ENCODE peak calls at places on chromosomes 7 and 10, in seven cellular contexts. A, Y, P, X, Q, J and W are unnamed samples.

GRCh38 chr10:78957471-78958039 is 111.2 kb upstream of the ZMIZ1 start:
- DNase-seq in A (no peak), Y (peak), P (no peak), X (no peak), Q (peak), J (no peak), W (no peak)

GRCh38 chr7:26112341-26112740 is 39.7 kb upstream of the NFE2L3 start:
- DNase-seq in A (no peak), Y (no peak), P (no peak), X (no peak), Q (no peak), J (no peak), W (no peak)

GRCh38 chr7:32257632-32258031 is 187.4 kb upstream of the PDE1C start:
- DNase-seq in A (no peak), Y (no peak), P (no peak), X (no peak), Q (no peak), J (no peak), W (no peak)

GRCh38 chr10:44044549-44044948 is 340.3 kb downstream of the CXCL12 start:
- DNase-seq in A (no peak), Y (no peak), P (no peak), X (no peak), Q (no peak), J (no peak), W (no peak)

GRCh38 chr7:73738220-73738611 is 386 bp downstream of the ABHD11 start:
- DNase-seq in A (peak), Y (peak), P (peak), X (no peak), Q (peak), J (peak), W (peak)

GRCh38 chr10:91613411-91614253 is 19.2 kb downstream of the PPP1R3C start:
- DNase-seq in A (no peak), Y (peak), P (peak), X (peak), Q (peak), J (no peak), W (no peak)

GRCh38 chr7:103446046-103446520 is at the start of gene SLC26A5:
- DNase-seq in A (peak), Y (no peak), P (no peak), X (no peak), Q (no peak), J (peak), W (peak)

GRCh38 chr10:24542314-24543270 is 181.1 kb downstream of the ARHGAP21 start:
- DNase-seq in A (no peak), Y (no peak), P (no peak), X (no peak), Q (no peak), J (no peak), W (no peak)

GRCh38 chr10:33381391-33381790 is 46.9 kb upstream of the NRP1 start:
- DNase-seq in A (no peak), Y (no peak), P (no peak), X (no peak), Q (peak), J (no peak), W (no peak)

GRCh38 chr10:2106641-2107040 is 369.3 kb upstream of the ADARB2 start:
- DNase-seq in A (no peak), Y (no peak), P (no peak), X (no peak), Q (no peak), J (no peak), W (no peak)

GRCh38 chr7:98559958-98560357 is 57.1 kb upstream of the NPTX2 start:
- DNase-seq in A (no peak), Y (no peak), P (no peak), X (no peak), Q (no peak), J (no peak), W (peak)

GRCh38 chr7:107068156-107068555 is 23.7 kb downstream of the PRKAR2B start:
- DNase-seq in A (no peak), Y (peak), P (no peak), X (no peak), Q (no peak), J (no peak), W (no peak)

GRCh38 chr7:30549933-30550493 is 44.7 kb upstream of the GARS1 start:
- DNase-seq in A (no peak), Y (no peak), P (no peak), X (no peak), Q (peak), J (no peak), W (peak)

GRCh38 chr10:58240531-58240930 is 27.2 kb downstream of the IPMK start:
- DNase-seq in A (no peak), Y (peak), P (no peak), X (no peak), Q (peak), J (no peak), W (no peak)

GRCh38 chr7:94382155-94382554 is 12.5 kb upstream of the COL1A2 start:
- DNase-seq in A (no peak), Y (peak), P (no peak), X (no peak), Q (peak), J (no peak), W (no peak)

GRCh38 chr10:132714906-132715790 is 70.8 kb downstream of the NKX6-2 start:
- DNase-seq in A (no peak), Y (no peak), P (peak), X (no peak), Q (no peak), J (no peak), W (no peak)

GRCh38 chr10:33258951-33259350 is 75.5 kb downstream of the NRP1 start:
- DNase-seq in A (no peak), Y (peak), P (no peak), X (no peak), Q (no peak), J (no peak), W (peak)

GRCh38 chr10:13717936-13718772 is 131.4 kb downstream of the PRPF18 start:
- DNase-seq in A (no peak), Y (peak), P (peak), X (no peak), Q (peak), J (peak), W (peak)

DNA sequence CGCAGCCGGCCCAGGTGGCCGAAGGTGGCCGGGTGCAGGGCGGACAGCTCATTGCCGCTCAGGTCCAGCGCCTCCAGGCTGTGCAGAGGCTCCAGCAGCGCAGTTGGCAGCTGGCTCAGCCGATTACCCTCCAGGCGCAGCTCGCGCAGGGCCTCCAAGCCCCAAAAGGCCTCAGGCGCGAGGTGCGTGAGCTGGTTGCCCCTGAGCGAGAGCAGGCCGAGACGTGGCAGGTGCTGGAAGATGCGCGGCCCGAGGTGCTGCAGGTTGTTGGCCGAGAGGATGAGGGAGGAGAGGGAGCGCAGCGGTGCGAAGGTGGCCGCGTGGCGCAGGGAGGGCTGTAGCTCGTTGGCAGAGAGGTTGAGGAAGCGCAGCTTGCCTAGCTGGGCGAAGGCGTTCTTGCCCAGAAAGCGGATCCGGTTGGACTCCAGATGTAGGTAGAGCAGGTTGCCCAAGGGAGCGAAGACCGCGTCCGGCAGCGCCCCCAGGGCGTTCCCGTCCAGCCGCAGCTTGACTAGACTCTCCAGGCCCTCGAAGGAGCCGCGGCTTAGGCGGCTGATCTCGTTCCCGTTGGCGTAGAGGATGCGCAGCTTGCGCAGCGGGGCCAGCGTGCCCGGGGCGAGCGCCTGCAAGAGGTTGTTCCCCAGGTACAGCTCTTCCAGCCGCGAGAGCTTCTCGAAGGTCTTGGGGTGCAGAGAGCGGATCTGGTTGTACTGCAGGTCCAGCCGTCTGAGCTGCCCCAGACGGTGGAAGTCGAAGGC is 887 bp downstream of the TRIL start:
- DNase-seq in A (no peak), Y (peak), P (peak), X (no peak), Q (no peak), J (peak), W (peak)
- H3K4me3 ChIP-seq in A (no peak), Y (no peak), P (peak), X (peak), Q (no peak), J (no peak), W (peak)

GRCh38 chr10:73780301-73780700 is 1.5 kb upstream of the CHCHD1 start:
- DNase-seq in A (no peak), Y (no peak), P (no peak), X (no peak), Q (no peak), J (no peak), W (no peak)
- H3K4me3 ChIP-seq in A (peak), Y (no peak), P (peak), X (no peak), Q (no peak), J (no peak), W (peak)

DNA sequence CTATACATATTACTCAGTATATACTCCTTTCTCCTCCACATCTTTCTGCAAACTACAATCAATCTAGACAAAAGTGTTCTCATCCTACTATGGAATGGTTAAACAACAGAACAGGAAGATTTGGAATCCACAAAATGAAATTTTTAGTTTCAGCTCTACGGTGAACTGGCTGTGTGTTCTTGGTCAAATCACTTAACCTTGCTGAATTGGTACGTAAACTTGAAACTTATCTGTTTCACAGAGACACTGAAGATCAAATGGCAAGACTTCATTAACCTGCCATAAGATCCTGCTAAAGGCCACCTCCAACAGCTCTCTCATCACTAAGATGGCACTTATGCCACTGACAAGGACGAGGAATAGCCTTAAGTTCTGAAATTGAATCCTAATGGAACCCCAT is 1.5 kb downstream of the NUDCD3 start:
- DNase-seq in A (no peak), Y (no peak), P (no peak), X (no peak), Q (no peak), J (no peak), W (no peak)
- H3K4me3 ChIP-seq in A (peak), Y (peak), P (peak), X (peak), Q (peak), J (no peak), W (peak)

GRCh38 chr7:140314571-140315480 is 83.5 kb downstream of the SLC37A3 start:
- DNase-seq in A (no peak), Y (peak), P (no peak), X (no peak), Q (peak), J (no peak), W (no peak)
- H3K4me3 ChIP-seq in A (no peak), Y (no peak), P (no peak), X (no peak), Q (no peak), J (no peak), W (no peak)

GRCh38 chr10:56057860-56058259 is 303.2 kb downstream of the ZWINT start:
- DNase-seq in A (no peak), Y (no peak), P (no peak), X (no peak), Q (no peak), J (no peak), W (no peak)
- H3K4me3 ChIP-seq in A (no peak), Y (no peak), P (no peak), X (no peak), Q (no peak), J (no peak), W (no peak)

DNA sequence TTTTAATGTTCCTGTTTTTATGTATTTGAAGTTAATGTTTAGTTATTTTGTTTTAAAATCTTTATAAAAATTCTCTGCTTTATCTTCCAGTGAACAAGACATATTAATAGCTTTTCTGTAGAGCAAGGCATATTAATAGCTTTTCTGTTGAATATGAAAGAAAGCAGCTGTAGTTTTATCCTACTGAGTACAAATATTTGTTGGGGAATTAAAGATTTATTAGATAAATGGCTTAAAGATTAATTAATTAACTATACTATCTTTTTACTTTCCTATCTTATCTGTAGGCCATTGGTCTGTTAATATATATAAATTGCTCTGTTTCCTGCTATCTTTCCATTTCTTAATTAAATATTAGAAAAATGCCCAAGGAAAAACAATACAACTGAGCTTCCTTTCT is 299.6 kb downstream of the ADK start:
- DNase-seq in A (no peak), Y (no peak), P (no peak), X (no peak), Q (no peak), J (no peak), W (no peak)
- H3K4me3 ChIP-seq in A (no peak), Y (no peak), P (no peak), X (no peak), Q (no peak), J (no peak), W (no peak)

GRCh38 chr10:100115011-100115770 is 33.5 kb upstream of the CPN1 start:
- DNase-seq in A (no peak), Y (peak), P (no peak), X (no peak), Q (no peak), J (no peak), W (no peak)
- H3K4me3 ChIP-seq in A (no peak), Y (no peak), P (peak), X (no peak), Q (no peak), J (no peak), W (no peak)

GRCh38 chr7:6536899-6537298 is 14.4 kb downstream of the GRID2IP start:
- DNase-seq in A (no peak), Y (peak), P (no peak), X (no peak), Q (no peak), J (no peak), W (peak)
- H3K4me3 ChIP-seq in A (no peak), Y (no peak), P (peak), X (peak), Q (no peak), J (no peak), W (no peak)

DNA sequence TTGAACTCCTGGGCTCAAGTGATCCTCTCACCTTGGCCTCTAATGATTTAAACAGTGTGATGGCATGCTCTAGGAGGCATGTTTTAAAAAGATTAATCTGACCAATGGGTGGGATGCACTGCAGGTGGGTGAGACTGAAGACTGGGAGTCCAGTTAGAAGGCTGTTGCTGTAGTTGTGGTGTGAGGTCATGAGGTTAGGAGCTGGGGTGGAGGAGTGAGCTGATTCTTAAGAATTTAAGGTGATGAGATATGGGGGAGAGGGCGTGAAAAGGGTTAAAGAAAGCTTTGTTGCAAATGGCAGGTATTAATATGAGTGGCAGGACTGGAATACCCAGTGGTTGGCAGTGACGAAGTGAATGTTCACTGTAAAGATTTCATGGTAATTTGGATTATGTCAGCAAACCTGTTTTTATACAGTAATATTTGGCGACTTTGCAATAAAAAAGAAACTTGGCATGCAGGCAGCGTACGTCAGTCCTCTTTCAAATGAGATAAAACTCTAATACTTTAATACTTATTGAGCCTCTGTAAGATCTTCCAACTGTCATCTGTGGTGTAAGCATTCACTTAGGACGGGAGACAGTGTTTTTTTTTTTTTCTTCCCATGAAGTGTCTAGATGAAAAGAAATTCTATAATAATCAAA is 72.8 kb upstream of the MTPN start:
- DNase-seq in A (no peak), Y (no peak), P (no peak), X (no peak), Q (no peak), J (no peak), W (no peak)
- H3K4me3 ChIP-seq in A (no peak), Y (no peak), P (no peak), X (no peak), Q (no peak), J (no peak), W (no peak)